ENCODE peak calls at places on chromosome 6, in seven cellular contexts. One of them, this sample, is unnamed.

GRCh38 chr6:166587631-166588413 is 1.3 kb upstream of the RAMACL start:
- DNase-seq in thoracic aorta: no peak
- DNase-seq in progenitor cell of endocrine pancreas: no peak
- DNase-seq in stimulated activated CD8-positive, alpha-beta memory T cell treated with anti-CD3 and anti-CD28 coated beads, Interleukin-7, amount 100 ng/mL, for 4 hours: no peak
- DNase-seq in AG04450: no peak
- DNase-seq in T47D: no peak
- DNase-seq in NCI-H526 treated with DMSO at 0.1 percent for 48 hours: no peak
- DNase-seq in this sample: no peak

GRCh38 chr6:12576389-12576788 is 140.2 kb upstream of the PHACTR1 start:
- DNase-seq in NCI-H526 treated with DMSO at 0.1 percent for 48 hours: no peak
- DNase-seq in progenitor cell of endocrine pancreas: no peak
- DNase-seq in T47D: no peak
- DNase-seq in AG04450: no peak
- DNase-seq in thoracic aorta: no peak
- DNase-seq in stimulated activated CD8-positive, alpha-beta memory T cell treated with anti-CD3 and anti-CD28 coated beads, Interleukin-7, amount 100 ng/mL, for 4 hours: no peak
- DNase-seq in this sample: no peak

GRCh38 chr6:41546866-41547798 is 951 bp downstream of the FOXP4 start:
- DNase-seq in thoracic aorta: no peak
- DNase-seq in AG04450: no peak
- DNase-seq in NCI-H526 treated with DMSO at 0.1 percent for 48 hours: no peak
- DNase-seq in progenitor cell of endocrine pancreas: no peak
- DNase-seq in T47D: no peak
- DNase-seq in stimulated activated CD8-positive, alpha-beta memory T cell treated with anti-CD3 and anti-CD28 coated beads, Interleukin-7, amount 100 ng/mL, for 4 hours: no peak
- DNase-seq in this sample: no peak

GRCh38 chr6:36836091-36836770 is 3.0 kb downstream of the CPNE5 start:
- DNase-seq in T47D: no peak
- DNase-seq in stimulated activated CD8-positive, alpha-beta memory T cell treated with anti-CD3 and anti-CD28 coated beads, Interleukin-7, amount 100 ng/mL, for 4 hours: no peak
- DNase-seq in progenitor cell of endocrine pancreas: no peak
- DNase-seq in NCI-H526 treated with DMSO at 0.1 percent for 48 hours: no peak
- DNase-seq in AG04450: no peak
- DNase-seq in thoracic aorta: no peak
- DNase-seq in this sample: no peak

GRCh38 chr6:151022492-151022891 is 157.0 kb downstream of the MTHFD1L start:
- DNase-seq in stimulated activated CD8-positive, alpha-beta memory T cell treated with anti-CD3 and anti-CD28 coated beads, Interleukin-7, amount 100 ng/mL, for 4 hours: no peak
- DNase-seq in progenitor cell of endocrine pancreas: no peak
- DNase-seq in AG04450: no peak
- DNase-seq in T47D: no peak
- DNase-seq in thoracic aorta: no peak
- DNase-seq in NCI-H526 treated with DMSO at 0.1 percent for 48 hours: no peak
- DNase-seq in this sample: no peak

GRCh38 chr6:145960918-145961604 is 3.1 kb downstream of the SHPRH start:
- DNase-seq in thoracic aorta: no peak
- DNase-seq in NCI-H526 treated with DMSO at 0.1 percent for 48 hours: no peak
- DNase-seq in stimulated activated CD8-positive, alpha-beta memory T cell treated with anti-CD3 and anti-CD28 coated beads, Interleukin-7, amount 100 ng/mL, for 4 hours: no peak
- DNase-seq in progenitor cell of endocrine pancreas: no peak
- DNase-seq in AG04450: no peak
- DNase-seq in T47D: no peak
- DNase-seq in this sample: no peak

GRCh38 chr6:146297815-146298214 is 245.8 kb upstream of the RAB32 start:
- DNase-seq in NCI-H526 treated with DMSO at 0.1 percent for 48 hours: no peak
- DNase-seq in T47D: no peak
- DNase-seq in progenitor cell of endocrine pancreas: no peak
- DNase-seq in thoracic aorta: no peak
- DNase-seq in stimulated activated CD8-positive, alpha-beta memory T cell treated with anti-CD3 and anti-CD28 coated beads, Interleukin-7, amount 100 ng/mL, for 4 hours: no peak
- DNase-seq in AG04450: no peak
- DNase-seq in this sample: no peak

GRCh38 chr6:30490031-30490876 is 945 bp downstream of the HLA-E start:
- DNase-seq in stimulated activated CD8-positive, alpha-beta memory T cell treated with anti-CD3 and anti-CD28 coated beads, Interleukin-7, amount 100 ng/mL, for 4 hours: peak; percentile 74
- DNase-seq in NCI-H526 treated with DMSO at 0.1 percent for 48 hours: no peak
- DNase-seq in progenitor cell of endocrine pancreas: peak; percentile 35
- DNase-seq in AG04450: no peak
- DNase-seq in thoracic aorta: no peak
- DNase-seq in T47D: peak; percentile 65
- DNase-seq in this sample: no peak

GRCh38 chr6:157597461-157598312 is 216.7 kb downstream of the ZDHHC14 start:
- DNase-seq in NCI-H526 treated with DMSO at 0.1 percent for 48 hours: peak; percentile 11
- DNase-seq in T47D: peak; percentile 72
- DNase-seq in stimulated activated CD8-positive, alpha-beta memory T cell treated with anti-CD3 and anti-CD28 coated beads, Interleukin-7, amount 100 ng/mL, for 4 hours: no peak
- DNase-seq in AG04450: no peak
- DNase-seq in progenitor cell of endocrine pancreas: no peak
- DNase-seq in thoracic aorta: no peak
- DNase-seq in this sample: no peak

GRCh38 chr6:131828080-131828479 is 20.3 kb downstream of the ENPP1 start:
- DNase-seq in stimulated activated CD8-positive, alpha-beta memory T cell treated with anti-CD3 and anti-CD28 coated beads, Interleukin-7, amount 100 ng/mL, for 4 hours: no peak
- DNase-seq in AG04450: no peak
- DNase-seq in thoracic aorta: no peak
- DNase-seq in NCI-H526 treated with DMSO at 0.1 percent for 48 hours: no peak
- DNase-seq in T47D: no peak
- DNase-seq in progenitor cell of endocrine pancreas: no peak
- DNase-seq in this sample: no peak

GRCh38 chr6:42294759-42295158 is 77.1 kb upstream of the MRPS10 start:
- DNase-seq in NCI-H526 treated with DMSO at 0.1 percent for 48 hours: no peak
- DNase-seq in T47D: no peak
- DNase-seq in progenitor cell of endocrine pancreas: no peak
- DNase-seq in stimulated activated CD8-positive, alpha-beta memory T cell treated with anti-CD3 and anti-CD28 coated beads, Interleukin-7, amount 100 ng/mL, for 4 hours: no peak
- DNase-seq in AG04450: no peak
- DNase-seq in thoracic aorta: no peak
- DNase-seq in this sample: no peak

GRCh38 chr6:124400600-124400999 is 561.6 kb upstream of the RNF217 start:
- DNase-seq in T47D: no peak
- DNase-seq in progenitor cell of endocrine pancreas: no peak
- DNase-seq in NCI-H526 treated with DMSO at 0.1 percent for 48 hours: no peak
- DNase-seq in stimulated activated CD8-positive, alpha-beta memory T cell treated with anti-CD3 and anti-CD28 coated beads, Interleukin-7, amount 100 ng/mL, for 4 hours: no peak
- DNase-seq in thoracic aorta: no peak
- DNase-seq in AG04450: no peak
- DNase-seq in this sample: no peak

GRCh38 chr6:136137008-136137689 is 113.0 kb downstream of the MTFR2 start:
- DNase-seq in progenitor cell of endocrine pancreas: no peak
- DNase-seq in NCI-H526 treated with DMSO at 0.1 percent for 48 hours: peak; percentile 4
- DNase-seq in T47D: no peak
- DNase-seq in stimulated activated CD8-positive, alpha-beta memory T cell treated with anti-CD3 and anti-CD28 coated beads, Interleukin-7, amount 100 ng/mL, for 4 hours: no peak
- DNase-seq in thoracic aorta: no peak
- DNase-seq in AG04450: no peak
- DNase-seq in this sample: no peak

GRCh38 chr6:137489410-137490371 is 4.5 kb downstream of the OLIG3 start:
- DNase-seq in AG04450: no peak
- DNase-seq in stimulated activated CD8-positive, alpha-beta memory T cell treated with anti-CD3 and anti-CD28 coated beads, Interleukin-7, amount 100 ng/mL, for 4 hours: no peak
- DNase-seq in thoracic aorta: no peak
- DNase-seq in NCI-H526 treated with DMSO at 0.1 percent for 48 hours: no peak
- DNase-seq in T47D: no peak
- DNase-seq in progenitor cell of endocrine pancreas: peak; percentile 24
- DNase-seq in this sample: no peak

GRCh38 chr6:140372064-140372463 is 997.6 kb upstream of the CITED2 start:
- DNase-seq in AG04450: no peak
- DNase-seq in thoracic aorta: no peak
- DNase-seq in T47D: no peak
- DNase-seq in stimulated activated CD8-positive, alpha-beta memory T cell treated with anti-CD3 and anti-CD28 coated beads, Interleukin-7, amount 100 ng/mL, for 4 hours: no peak
- DNase-seq in NCI-H526 treated with DMSO at 0.1 percent for 48 hours: no peak
- DNase-seq in progenitor cell of endocrine pancreas: no peak
- DNase-seq in this sample: no peak

GRCh38 chr6:71310261-71310660 is 21.6 kb downstream of the OGFRL1 start:
- DNase-seq in progenitor cell of endocrine pancreas: no peak
- DNase-seq in NCI-H526 treated with DMSO at 0.1 percent for 48 hours: no peak
- DNase-seq in T47D: no peak
- DNase-seq in thoracic aorta: no peak
- DNase-seq in stimulated activated CD8-positive, alpha-beta memory T cell treated with anti-CD3 and anti-CD28 coated beads, Interleukin-7, amount 100 ng/mL, for 4 hours: no peak
- DNase-seq in AG04450: no peak
- DNase-seq in this sample: no peak

GRCh38 chr6:12353731-12354130 is 63.6 kb downstream of the EDN1 start:
- DNase-seq in thoracic aorta: no peak
- DNase-seq in AG04450: no peak
- DNase-seq in T47D: no peak
- DNase-seq in NCI-H526 treated with DMSO at 0.1 percent for 48 hours: no peak
- DNase-seq in progenitor cell of endocrine pancreas: no peak
- DNase-seq in stimulated activated CD8-positive, alpha-beta memory T cell treated with anti-CD3 and anti-CD28 coated beads, Interleukin-7, amount 100 ng/mL, for 4 hours: no peak
- DNase-seq in this sample: no peak

GRCh38 chr6:16690244-16691142 is 70.8 kb downstream of the ATXN1 start:
- DNase-seq in T47D: no peak
- DNase-seq in stimulated activated CD8-positive, alpha-beta memory T cell treated with anti-CD3 and anti-CD28 coated beads, Interleukin-7, amount 100 ng/mL, for 4 hours: no peak
- DNase-seq in progenitor cell of endocrine pancreas: no peak
- DNase-seq in thoracic aorta: no peak
- DNase-seq in AG04450: no peak
- DNase-seq in NCI-H526 treated with DMSO at 0.1 percent for 48 hours: no peak
- DNase-seq in this sample: no peak

GRCh38 chr6:87534377-87535047 is 55.3 kb downstream of the RARS2 start:
- DNase-seq in thoracic aorta: no peak
- DNase-seq in stimulated activated CD8-positive, alpha-beta memory T cell treated with anti-CD3 and anti-CD28 coated beads, Interleukin-7, amount 100 ng/mL, for 4 hours: no peak
- DNase-seq in T47D: no peak
- DNase-seq in progenitor cell of endocrine pancreas: no peak
- DNase-seq in AG04450: no peak
- DNase-seq in NCI-H526 treated with DMSO at 0.1 percent for 48 hours: no peak
- DNase-seq in this sample: no peak

GRCh38 chr6:21437583-21437982 is 156.0 kb upstream of the SOX4 start:
- DNase-seq in AG04450: no peak
- DNase-seq in progenitor cell of endocrine pancreas: no peak
- DNase-seq in NCI-H526 treated with DMSO at 0.1 percent for 48 hours: no peak
- DNase-seq in T47D: no peak
- DNase-seq in thoracic aorta: no peak
- DNase-seq in stimulated activated CD8-positive, alpha-beta memory T cell treated with anti-CD3 and anti-CD28 coated beads, Interleukin-7, amount 100 ng/mL, for 4 hours: no peak
- DNase-seq in this sample: no peak

GRCh38 chr6:149324428-149324827 is 6.9 kb downstream of the TAB2 start:
- DNase-seq in progenitor cell of endocrine pancreas: no peak
- DNase-seq in AG04450: no peak
- DNase-seq in NCI-H526 treated with DMSO at 0.1 percent for 48 hours: no peak
- DNase-seq in thoracic aorta: no peak
- DNase-seq in stimulated activated CD8-positive, alpha-beta memory T cell treated with anti-CD3 and anti-CD28 coated beads, Interleukin-7, amount 100 ng/mL, for 4 hours: no peak
- DNase-seq in T47D: no peak
- DNase-seq in this sample: no peak

GRCh38 chr6:103784117-103784516 is 1075.6 kb downstream of the HACE1 start:
- DNase-seq in stimulated activated CD8-positive, alpha-beta memory T cell treated with anti-CD3 and anti-CD28 coated beads, Interleukin-7, amount 100 ng/mL, for 4 hours: no peak
- DNase-seq in AG04450: no peak
- DNase-seq in NCI-H526 treated with DMSO at 0.1 percent for 48 hours: peak; percentile 4
- DNase-seq in thoracic aorta: no peak
- DNase-seq in progenitor cell of endocrine pancreas: no peak
- DNase-seq in T47D: no peak
- DNase-seq in this sample: no peak

GRCh38 chr6:126195625-126196236 is 144.2 kb upstream of the CENPW start:
- DNase-seq in progenitor cell of endocrine pancreas: no peak
- DNase-seq in NCI-H526 treated with DMSO at 0.1 percent for 48 hours: no peak
- DNase-seq in thoracic aorta: no peak
- DNase-seq in AG04450: no peak
- DNase-seq in T47D: no peak
- DNase-seq in stimulated activated CD8-positive, alpha-beta memory T cell treated with anti-CD3 and anti-CD28 coated beads, Interleukin-7, amount 100 ng/mL, for 4 hours: no peak
- DNase-seq in this sample: no peak

GRCh38 chr6:21914121-21914973 is 320.8 kb downstream of the SOX4 start:
- DNase-seq in thoracic aorta: peak; percentile 75
- DNase-seq in T47D: no peak
- DNase-seq in AG04450: no peak
- DNase-seq in stimulated activated CD8-positive, alpha-beta memory T cell treated with anti-CD3 and anti-CD28 coated beads, Interleukin-7, amount 100 ng/mL, for 4 hours: peak; percentile 15
- DNase-seq in NCI-H526 treated with DMSO at 0.1 percent for 48 hours: no peak
- DNase-seq in progenitor cell of endocrine pancreas: no peak
- DNase-seq in this sample: no peak

GRCh38 chr6:31620586-31621319 is at the start of gene PRRC2A:
- DNase-seq in AG04450: peak; percentile 13
- DNase-seq in NCI-H526 treated with DMSO at 0.1 percent for 48 hours: peak; percentile 36
- DNase-seq in thoracic aorta: peak; percentile 40
- DNase-seq in progenitor cell of endocrine pancreas: peak; percentile 91
- DNase-seq in stimulated activated CD8-positive, alpha-beta memory T cell treated with anti-CD3 and anti-CD28 coated beads, Interleukin-7, amount 100 ng/mL, for 4 hours: no peak
- DNase-seq in T47D: peak; percentile 52
- DNase-seq in this sample: no peak

GRCh38 chr6:50952092-50952932 is 133.6 kb downstream of the TFAP2B start:
- DNase-seq in progenitor cell of endocrine pancreas: no peak
- DNase-seq in T47D: peak; percentile 16
- DNase-seq in NCI-H526 treated with DMSO at 0.1 percent for 48 hours: no peak
- DNase-seq in thoracic aorta: no peak
- DNase-seq in stimulated activated CD8-positive, alpha-beta memory T cell treated with anti-CD3 and anti-CD28 coated beads, Interleukin-7, amount 100 ng/mL, for 4 hours: no peak
- DNase-seq in AG04450: no peak
- DNase-seq in this sample: no peak

GRCh38 chr6:85594197-85594930 is 706 bp upstream of the SNX14 start:
- DNase-seq in AG04450: no peak
- DNase-seq in T47D: no peak
- DNase-seq in stimulated activated CD8-positive, alpha-beta memory T cell treated with anti-CD3 and anti-CD28 coated beads, Interleukin-7, amount 100 ng/mL, for 4 hours: peak; percentile 13
- DNase-seq in thoracic aorta: no peak
- DNase-seq in NCI-H526 treated with DMSO at 0.1 percent for 48 hours: peak; percentile 67
- DNase-seq in progenitor cell of endocrine pancreas: no peak
- DNase-seq in this sample: peak; percentile 36

GRCh38 chr6:151044465-151045441 is 179.3 kb downstream of the MTHFD1L start:
- DNase-seq in T47D: no peak
- DNase-seq in AG04450: peak; percentile 57
- DNase-seq in thoracic aorta: peak; percentile 43
- DNase-seq in progenitor cell of endocrine pancreas: no peak
- DNase-seq in NCI-H526 treated with DMSO at 0.1 percent for 48 hours: no peak
- DNase-seq in stimulated activated CD8-positive, alpha-beta memory T cell treated with anti-CD3 and anti-CD28 coated beads, Interleukin-7, amount 100 ng/mL, for 4 hours: no peak
- DNase-seq in this sample: no peak

GRCh38 chr6:57173886-57174510 is 1.9 kb downstream of the BAG2 start:
- DNase-seq in AG04450: no peak
- DNase-seq in stimulated activated CD8-positive, alpha-beta memory T cell treated with anti-CD3 and anti-CD28 coated beads, Interleukin-7, amount 100 ng/mL, for 4 hours: no peak
- DNase-seq in NCI-H526 treated with DMSO at 0.1 percent for 48 hours: no peak
- DNase-seq in thoracic aorta: no peak
- DNase-seq in T47D: no peak
- DNase-seq in progenitor cell of endocrine pancreas: no peak
- DNase-seq in this sample: no peak

GRCh38 chr6:146795734-146796133 is 197.0 kb downstream of the ADGB start:
- DNase-seq in progenitor cell of endocrine pancreas: no peak
- DNase-seq in stimulated activated CD8-positive, alpha-beta memory T cell treated with anti-CD3 and anti-CD28 coated beads, Interleukin-7, amount 100 ng/mL, for 4 hours: no peak
- DNase-seq in NCI-H526 treated with DMSO at 0.1 percent for 48 hours: no peak
- DNase-seq in T47D: no peak
- DNase-seq in AG04450: no peak
- DNase-seq in thoracic aorta: no peak
- DNase-seq in this sample: no peak

GRCh38 chr6:21594427-21595264 is 1.1 kb downstream of the SOX4 start:
- DNase-seq in AG04450: no peak
- DNase-seq in stimulated activated CD8-positive, alpha-beta memory T cell treated with anti-CD3 and anti-CD28 coated beads, Interleukin-7, amount 100 ng/mL, for 4 hours: no peak
- DNase-seq in T47D: peak; percentile 54
- DNase-seq in NCI-H526 treated with DMSO at 0.1 percent for 48 hours: peak; percentile 27
- DNase-seq in progenitor cell of endocrine pancreas: peak; percentile 14
- DNase-seq in thoracic aorta: peak; percentile 9
- DNase-seq in this sample: no peak

GRCh38 chr6:27684264-27685211 is 211.6 kb upstream of the ZNF184 start:
- DNase-seq in AG04450: no peak
- DNase-seq in progenitor cell of endocrine pancreas: no peak
- DNase-seq in thoracic aorta: no peak
- DNase-seq in T47D: no peak
- DNase-seq in stimulated activated CD8-positive, alpha-beta memory T cell treated with anti-CD3 and anti-CD28 coated beads, Interleukin-7, amount 100 ng/mL, for 4 hours: peak; percentile 34
- DNase-seq in NCI-H526 treated with DMSO at 0.1 percent for 48 hours: peak; percentile 35
- DNase-seq in this sample: no peak

GRCh38 chr6:170047813-170048212 is 243.1 kb downstream of the DLL1 start:
- DNase-seq in T47D: no peak
- DNase-seq in thoracic aorta: no peak
- DNase-seq in stimulated activated CD8-positive, alpha-beta memory T cell treated with anti-CD3 and anti-CD28 coated beads, Interleukin-7, amount 100 ng/mL, for 4 hours: no peak
- DNase-seq in AG04450: no peak
- DNase-seq in NCI-H526 treated with DMSO at 0.1 percent for 48 hours: no peak
- DNase-seq in progenitor cell of endocrine pancreas: no peak
- DNase-seq in this sample: no peak

GRCh38 chr6:3741477-3741871 is 10.0 kb downstream of the PXDC1 start:
- DNase-seq in thoracic aorta: no peak
- DNase-seq in T47D: no peak
- DNase-seq in NCI-H526 treated with DMSO at 0.1 percent for 48 hours: no peak
- DNase-seq in progenitor cell of endocrine pancreas: no peak
- DNase-seq in stimulated activated CD8-positive, alpha-beta memory T cell treated with anti-CD3 and anti-CD28 coated beads, Interleukin-7, amount 100 ng/mL, for 4 hours: no peak
- DNase-seq in AG04450: no peak
- DNase-seq in this sample: no peak

GRCh38 chr6:158567152-158567551 is 7.3 kb downstream of the TMEM181 start:
- DNase-seq in NCI-H526 treated with DMSO at 0.1 percent for 48 hours: no peak
- DNase-seq in stimulated activated CD8-positive, alpha-beta memory T cell treated with anti-CD3 and anti-CD28 coated beads, Interleukin-7, amount 100 ng/mL, for 4 hours: no peak
- DNase-seq in AG04450: no peak
- DNase-seq in progenitor cell of endocrine pancreas: no peak
- DNase-seq in thoracic aorta: no peak
- DNase-seq in T47D: no peak
- DNase-seq in this sample: no peak

GRCh38 chr6:131581523-131581922 is 8.5 kb downstream of the ARG1 start:
- DNase-seq in stimulated activated CD8-positive, alpha-beta memory T cell treated with anti-CD3 and anti-CD28 coated beads, Interleukin-7, amount 100 ng/mL, for 4 hours: no peak
- DNase-seq in NCI-H526 treated with DMSO at 0.1 percent for 48 hours: no peak
- DNase-seq in AG04450: no peak
- DNase-seq in progenitor cell of endocrine pancreas: no peak
- DNase-seq in thoracic aorta: no peak
- DNase-seq in T47D: no peak
- DNase-seq in this sample: no peak